ENCODE peak calls at places on chromosomes 4 and X, in six cellular contexts. N, L, Y, K, X and V are unnamed samples.

GRCh38 chr4:80382090-80382832 is 46.7 kb downstream of the CFAP299 start:
- DNase-seq in N (no peak), L (no peak), Y (no peak), K (no peak), X (no peak), V (no peak)

GRCh38 chrX:133850414-133850813 is 135.0 kb downstream of the GPC3 start:
- DNase-seq in N (no peak), L (no peak), Y (no peak), K (no peak), X (no peak), V (no peak)

GRCh38 chrX:78104447-78105176 is 564 bp downstream of the PGK1 start:
- DNase-seq in N (peak; percentile 42), L (peak; percentile 11), Y (no peak), K (peak; percentile 81), X (no peak), V (no peak)

GRCh38 chr4:179595671-179596410 is 2153.6 kb upstream of the AGA start:
- DNase-seq in N (peak; percentile 83), L (no peak), Y (no peak), K (no peak), X (no peak), V (no peak)

GRCh38 chr4:139917896-139918295 is 236.1 kb downstream of the MAML3 start:
- DNase-seq in N (no peak), L (no peak), Y (no peak), K (no peak), X (no peak), V (no peak)

GRCh38 chr4:8191136-8191747 is 7.8 kb upstream of the SH3TC1 start:
- DNase-seq in N (peak; percentile 88), L (no peak), Y (no peak), K (peak; percentile 87), X (no peak), V (no peak)

GRCh38 chr4:109875106-109875505 is 27.2 kb downstream of the LRIT3 start:
- DNase-seq in N (no peak), L (no peak), Y (no peak), K (no peak), X (no peak), V (no peak)

GRCh38 chr4:174283507-174284180 is at the start of the genes CEP44 and FBXO8:
- DNase-seq in N (peak; percentile 70), L (peak; percentile 53), Y (peak; percentile 64), K (peak; percentile 86), X (peak; percentile 45), V (peak; percentile 58)

GRCh38 chr4:73976716-73977115 is 5.1 kb downstream of the PF4 start:
- DNase-seq in N (no peak), L (no peak), Y (no peak), K (no peak), X (no peak), V (no peak)

GRCh38 chr4:25223770-25224375 is 10.0 kb upstream of the PI4K2B start:
- DNase-seq in N (peak; percentile 44), L (no peak), Y (no peak), K (no peak), X (no peak), V (peak; percentile 9)

GRCh38 chr4:39814403-39815185 is 116.7 kb downstream of the UBE2K start:
- DNase-seq in N (no peak), L (no peak), Y (no peak), K (no peak), X (no peak), V (no peak)

GRCh38 chrX:40527543-40527942 is 53.2 kb upstream of the ATP6AP2 start:
- DNase-seq in N (no peak), L (no peak), Y (no peak), K (no peak), X (no peak), V (no peak)

GRCh38 chr4:154491341-154491679 is 289 bp downstream of the DCHS2 start:
- DNase-seq in N (no peak), L (no peak), Y (no peak), K (no peak), X (no peak), V (no peak)